ENCODE peak calls at places on chromosomes 7 and 10, in eight cellular contexts. T, P, D, L, J, E, G and M are unnamed samples.

GRCh38 chr10:79087721-79088120 is 19.0 kb downstream of the ZMIZ1 start:
- DNase-seq in P (peak; percentile 60), E (no peak), L (no peak), G (no peak), J (no peak), D (no peak), T (no peak), M (no peak)

GRCh38 chr7:142898377-142899235 is 13.1 kb upstream of the TRPV6 start:
- DNase-seq in D (no peak), J (no peak), T (no peak), G (no peak), E (peak; percentile 40), P (no peak), L (no peak), M (no peak)

GRCh38 chr10:598415-599170 is 90.9 kb downstream of the DIP2C start:
- DNase-seq in G (peak; percentile 11), T (no peak), L (no peak), E (peak; percentile 85), P (no peak), J (no peak), D (peak; percentile 98), M (peak; percentile 43)

GRCh38 chr7:148672041-148672440 is 26.7 kb upstream of the CUL1 start:
- DNase-seq in T (peak; percentile 14), L (no peak), D (no peak), E (no peak), P (no peak), J (no peak), G (no peak), M (no peak)

GRCh38 chr7:30933124-30933893 is 21.7 kb downstream of the AQP1 start:
- DNase-seq in T (no peak), D (no peak), G (no peak), L (no peak), E (peak; percentile 87), P (no peak), J (no peak), M (no peak)

GRCh38 chr10:113524539-113525490 is 28.0 kb upstream of the HABP2 start:
- DNase-seq in D (no peak), T (no peak), E (no peak), J (no peak), P (peak; percentile 17), G (no peak), L (no peak), M (no peak)

GRCh38 chr7:22667562-22668239 is 59.3 kb upstream of the IL6 start:
- DNase-seq in L (no peak), E (peak; percentile 46), P (no peak), G (no peak), D (peak; percentile 95), J (no peak), T (no peak), M (peak; percentile 39)

GRCh38 chr7:42174391-42174848 is 62.6 kb downstream of the GLI3 start:
- DNase-seq in D (peak; percentile 23), L (peak; percentile 17), J (peak; percentile 53), G (no peak), E (no peak), P (no peak), T (no peak), M (no peak)

GRCh38 chr7:22876986-22877729 is 54.5 kb upstream of the TOMM7 start:
- DNase-seq in P (no peak), L (no peak), E (no peak), G (no peak), D (no peak), T (peak; percentile 48), J (no peak), M (no peak)

GRCh38 chr7:107582906-107583305 is 2.9 kb downstream of the BCAP29 start:
- DNase-seq in E (no peak), J (no peak), D (no peak), L (no peak), P (no peak), G (no peak), T (no peak), M (no peak)

GRCh38 chr7:91265693-91266066 is 1.4 kb downstream of the FZD1 start:
- DNase-seq in D (no peak), E (peak; percentile 48), L (no peak), G (peak; percentile 56), J (no peak), P (no peak), T (no peak), M (no peak)

GRCh38 chr10:11328264-11329054 is 283.0 kb downstream of the USP6NL start:
- DNase-seq in J (peak; percentile 54), E (peak; percentile 50), T (no peak), D (no peak), L (no peak), P (no peak), G (peak; percentile 58), M (no peak)

GRCh38 chr7:85065888-85066485 is 120.9 kb downstream of the SEMA3D start:
- DNase-seq in D (peak; percentile 8), L (no peak), J (no peak), G (no peak), T (no peak), P (no peak), E (no peak), M (no peak)

GRCh38 chr7:96277921-96278320 is 44.0 kb downstream of the SLC25A13 start:
- DNase-seq in T (no peak), L (no peak), E (no peak), P (no peak), J (no peak), D (no peak), G (no peak), M (no peak)
- H3K27me3 ChIP-seq in T (no peaks in the 10 kb centered on the region), L (no peaks in the 10 kb centered on the region), E (no peaks in the 10 kb centered on the region), P (no peaks in the 10 kb centered on the region), J (no peaks in the 10 kb centered on the region), D (no peaks in the 10 kb centered on the region), G (no peaks in the 10 kb centered on the region), M (no peaks in the 10 kb centered on the region)

DNA sequence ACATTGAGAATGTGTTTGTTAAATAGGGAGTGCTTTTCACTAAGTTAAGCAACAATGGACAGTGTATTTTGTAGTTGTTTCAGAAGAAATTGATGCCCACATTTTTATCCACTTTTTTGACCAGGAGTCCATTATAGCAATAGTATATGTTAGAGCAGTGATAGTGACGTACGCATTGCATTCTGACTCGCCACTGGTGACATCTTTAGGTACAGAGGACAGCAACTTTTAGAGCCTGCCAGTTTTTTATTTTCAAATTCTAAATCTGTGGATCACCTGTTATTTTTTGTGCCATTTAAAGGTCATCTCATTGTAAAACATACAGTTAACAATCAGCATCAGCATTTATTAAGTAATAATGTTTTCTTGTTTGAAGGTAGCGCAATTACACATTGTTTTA is 1.4 kb downstream of the UBE2D1 start:
- DNase-seq in E (no peak), P (no peak), J (no peak), G (no peak), D (no peak), T (no peak), L (no peak), M (no peak)
- H3K4me3 ChIP-seq in E (peak overlapping the region; percentile 91), P (peak overlapping the region; percentile 79), J (peak overlapping the region; percentile 92), G (no peak overlapping the region), D (no peak overlapping the region), T (peak overlapping the region; percentile 81), L (peak overlapping the region; percentile 78), M (no peak overlapping the region)

GRCh38 chr7:28411876-28412662 is at the start of gene CREB5:
- DNase-seq in T (no peak), E (peak; percentile 36), P (no peak), J (no peak), G (no peak), L (peak; percentile 44), D (peak; percentile 42), M (no peak)

GRCh38 chr7:28408974-28409715 is 3.2 kb upstream of the CREB5 start:
- DNase-seq in P (peak; percentile 78), J (peak; percentile 97), G (peak; percentile 96), D (peak; percentile 98), T (peak; percentile 85), L (peak; percentile 98), E (peak; percentile 94), M (peak; percentile 92)

GRCh38 chr7:28408105-28408973 is 4.0 kb upstream of the CREB5 start:
- DNase-seq in G (no peak), J (peak; percentile 88), T (no peak), P (no peak), L (peak; percentile 88), D (peak; percentile 81), E (peak; percentile 65), M (peak; percentile 33)

GRCh38 chr7:28409716-28410627 is 2.3 kb upstream of the CREB5 start:
- DNase-seq in T (peak; percentile 41), E (peak; percentile 72), G (peak; percentile 72), J (peak; percentile 77), L (peak; percentile 61), D (peak; percentile 32), P (peak; percentile 27), M (peak; percentile 59)

GRCh38 chr7:28410628-28411578 is 1.4 kb upstream of the CREB5 start:
- DNase-seq in E (peak; percentile 56), G (peak; percentile 65), P (no peak), J (peak; percentile 58), D (peak; percentile 90), T (peak; percentile 26), L (peak; percentile 56), M (peak; percentile 68)
- H3K27me3 ChIP-seq in E (peaks cover 41% of the 10 kb centered on the region), G (no peaks in the 10 kb centered on the region), P (peaks cover 87% of the 10 kb centered on the region), J (no peaks in the 10 kb centered on the region), D (no peaks in the 10 kb centered on the region), T (peaks cover 75% of the 10 kb centered on the region), L (no peaks in the 10 kb centered on the region), M (no peaks in the 10 kb centered on the region)

GRCh38 chr7:87218941-87219544 is 489 bp downstream of the TMEM243 start:
- DNase-seq in T (peak; percentile 65), E (peak; percentile 78), P (peak; percentile 62), L (peak; percentile 41), G (peak; percentile 83), D (peak; percentile 34), J (peak; percentile 80), M (peak; percentile 26)

GRCh38 chr7:87219545-87220025 is at the start of gene TMEM243:
- DNase-seq in G (peak; percentile 92), J (peak; percentile 86), T (peak; percentile 76), L (peak; percentile 48), D (peak; percentile 68), E (peak; percentile 79), P (peak; percentile 79), M (peak; percentile 82)

GRCh38 chr7:87215051-87215450 is 4.5 kb downstream of the TMEM243 start:
- DNase-seq in J (no peak), L (no peak), P (no peak), T (no peak), D (no peak), G (no peak), E (no peak), M (no peak)

GRCh38 chr7:87217983-87218653 is 1.4 kb downstream of the TMEM243 start:
- DNase-seq in L (no peak), J (no peak), D (no peak), P (no peak), E (no peak), T (no peak), G (no peak), M (no peak)

DNA sequence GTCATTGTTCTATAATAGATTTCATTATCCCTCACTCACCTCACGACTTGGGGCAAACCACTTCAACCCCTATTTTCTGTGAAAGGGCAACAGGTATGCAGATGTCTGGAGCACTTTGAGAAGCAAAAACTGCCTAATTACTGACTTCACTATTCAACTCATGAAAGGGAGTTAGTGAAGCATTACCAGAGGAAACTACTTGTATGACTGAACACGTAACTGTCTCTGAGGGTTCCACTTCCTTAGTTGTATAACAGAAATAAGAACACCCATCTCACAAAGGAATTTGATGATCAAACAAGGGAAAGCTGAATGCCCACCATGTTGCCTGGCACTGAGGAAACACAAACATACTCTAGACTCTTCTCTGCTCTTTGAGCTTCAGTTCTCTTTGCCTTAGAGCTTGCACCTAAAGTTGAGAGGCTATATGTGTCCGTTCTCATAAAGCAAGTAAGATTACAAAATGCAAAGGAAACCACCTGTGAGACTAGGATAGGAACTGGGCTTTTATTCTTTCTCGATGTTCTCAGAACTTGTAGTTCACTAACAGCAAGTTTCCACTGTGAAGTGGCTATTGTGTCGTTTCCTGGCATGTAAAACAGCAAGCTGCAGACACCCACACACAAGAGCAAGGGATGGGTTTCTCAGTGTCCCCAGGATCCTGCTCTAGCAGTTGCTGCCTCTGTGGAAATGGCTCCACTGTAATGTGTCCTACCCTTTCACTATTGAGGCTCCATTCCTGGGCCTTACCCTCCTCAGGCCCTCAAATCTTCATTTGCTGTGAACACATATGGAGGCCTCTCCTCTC is 2.6 kb downstream of the TMEM243 start:
- DNase-seq in E (no peak), G (no peak), L (no peak), P (no peak), J (no peak), T (no peak), D (no peak), M (no peak)
- H3K4me3 ChIP-seq in E (no peak overlapping the region), G (no peak overlapping the region), L (no peak overlapping the region), P (no peak overlapping the region), J (no peak overlapping the region), T (no peak overlapping the region), D (no peak overlapping the region), M (no peak overlapping the region)